ENCODE peak calls at places on chromosome 9, in six cellular contexts. L is vagina; M is AG04450; Q is BE2C; B is CD8-positive, alpha-beta T cell; G is GM12865. Z is an unnamed sample.
A peak's percentile ranks its signal among the peaks of the same experiment; 100 is the strongest.

GRCh38 chr9:115923903-115924668 is 229.5 kb upstream of the PAPPA start:
- DNase-seq in L (no peak), M (peak; percentile 97), Q (no peak), B (no peak), G (no peak), Z (no peak)

GRCh38 chr9:84937086-84937670 is 267.6 kb downstream of the NTRK2 start:
- DNase-seq in L (no peak), M (no peak), Q (no peak), B (no peak), G (no peak), Z (no peak)

GRCh38 chr9:127876764-127877562 is 512 bp downstream of the AK1 start:
- DNase-seq in L (no peak), M (no peak), Q (no peak), B (no peak), G (no peak), Z (no peak)

GRCh38 chr9:16728128-16728505 is 142.4 kb downstream of the BNC2 start:
- DNase-seq in L (no peak), M (no peak), Q (no peak), B (no peak), G (no peak), Z (no peak)

GRCh38 chr9:106590759-106591505 is 272.0 kb upstream of the ZNF462 start:
- DNase-seq in L (no peak), M (no peak), Q (no peak), B (no peak), G (no peak), Z (no peak)

GRCh38 chr9:78866228-78867132 is 569.6 kb downstream of the PSAT1 start:
- DNase-seq in L (no peak), M (peak; percentile 59), Q (no peak), B (no peak), G (no peak), Z (no peak)

GRCh38 chr9:128073260-128073886 is 5.3 kb downstream of the SLC25A25 start:
- DNase-seq in L (no peak), M (no peak), Q (no peak), B (no peak), G (no peak), Z (no peak)

GRCh38 chr9:114431003-114431402 is 43.2 kb upstream of the AKNA start:
- DNase-seq in L (no peak), M (no peak), Q (no peak), B (no peak), G (no peak), Z (no peak)

GRCh38 chr9:138042640-138043039 is 165.1 kb downstream of the CACNA1B start:
- DNase-seq in L (peak; percentile 28), M (no peak), Q (no peak), B (no peak), G (no peak), Z (no peak)

GRCh38 chr9:32472344-32472743 is 53.7 kb downstream of the RIGI start:
- DNase-seq in L (no peak), M (no peak), Q (no peak), B (no peak), G (no peak), Z (no peak)

GRCh38 chr9:78967557-78968212 is 604.1 kb upstream of the TLE4 start:
- DNase-seq in L (no peak), M (no peak), Q (no peak), B (no peak), G (no peak), Z (no peak)

GRCh38 chr9:129225815-129226214 is 47.8 kb upstream of the IER5L start:
- DNase-seq in L (no peak), M (no peak), Q (peak; percentile 69), B (peak; percentile 46), G (peak; percentile 57), Z (peak; percentile 75)

GRCh38 chr9:137269231-137269772 is 8.2 kb upstream of the TOR4A start:
- DNase-seq in L (no peak), M (no peak), Q (no peak), B (no peak), G (peak; percentile 70), Z (no peak)

DNA sequence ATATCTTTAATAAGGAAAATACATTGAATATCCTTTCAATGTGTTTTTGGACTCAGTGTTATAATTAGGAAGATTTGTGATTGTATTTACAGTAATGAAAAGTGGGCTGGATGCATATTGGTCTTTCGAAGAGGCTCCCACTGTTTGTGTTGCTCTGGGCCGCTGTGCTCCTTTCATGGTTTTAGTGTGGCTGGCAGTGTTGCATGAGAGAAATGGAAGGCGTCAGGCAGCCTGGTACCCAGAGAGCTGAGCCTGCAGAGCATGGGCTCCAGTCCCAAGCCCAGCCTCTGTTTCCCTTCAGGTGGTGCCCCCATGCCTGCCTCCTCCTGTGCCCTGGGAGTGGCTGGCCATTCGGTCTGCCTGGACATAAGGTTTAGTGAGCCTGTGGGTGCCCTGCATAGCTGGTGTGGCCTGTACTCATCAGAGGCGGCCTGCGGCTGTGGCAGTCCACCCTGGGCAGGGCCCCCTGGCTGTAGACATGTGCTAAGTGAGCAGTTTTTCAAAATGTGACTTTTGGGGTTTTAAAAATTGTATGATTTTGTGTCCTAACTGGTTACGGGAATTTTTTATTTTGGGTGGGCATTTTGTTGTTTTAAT is 27.4 kb upstream of the FAM120AOS start:
- DNase-seq in L (no peak), M (no peak), Q (no peak), B (no peak), G (no peak), Z (no peak)
- TF ChIP-seq CTCF in L (no peak), M (no peak), Q (peak; percentile 5), B (no peak), G (no peak), Z (no peak)

GRCh38 chr9:3058409-3058808 is 214.5 kb upstream of the PUM3 start:
- DNase-seq in L (no peak), M (no peak), Q (no peak), B (no peak), G (no peak), Z (no peak)
- TF ChIP-seq CTCF in L (no peak), M (no peak), Q (no peak), B (no peak), G (no peak), Z (no peak)

DNA sequence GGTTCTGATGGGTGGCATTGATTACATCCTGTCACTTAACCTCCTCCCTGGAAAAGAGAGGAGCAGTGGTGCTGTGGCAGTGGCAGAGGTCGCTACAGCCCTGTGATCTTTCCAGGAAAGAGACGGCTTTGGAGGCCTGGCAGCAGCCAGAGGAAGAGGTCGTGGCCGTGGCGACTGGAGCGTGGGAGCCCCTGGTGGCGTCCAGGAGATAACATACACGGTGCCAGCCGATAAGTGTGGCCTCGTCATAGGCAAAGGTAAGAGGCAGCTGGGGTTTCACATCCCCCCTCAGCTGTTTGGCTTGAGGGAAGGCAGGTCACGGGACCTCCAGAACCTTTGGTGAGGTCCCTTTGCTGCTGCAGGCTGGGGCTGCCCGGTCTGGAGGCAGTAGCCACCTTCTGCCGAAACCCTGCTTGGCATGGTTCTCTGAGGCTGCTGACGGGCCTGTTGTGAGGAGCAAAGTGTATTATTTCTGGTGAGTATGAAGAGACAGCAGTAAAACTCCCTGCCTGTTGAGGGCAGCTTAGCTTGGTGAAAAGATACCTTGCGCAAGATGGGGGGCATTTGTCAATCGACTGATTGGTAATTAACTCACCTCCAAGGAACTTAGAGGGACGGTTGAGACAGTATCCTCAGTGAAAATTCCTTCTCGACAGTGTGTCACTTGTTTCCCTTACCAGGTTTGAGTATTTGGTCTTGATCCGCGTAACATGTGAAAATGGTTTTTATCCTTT is 38.0 kb upstream of the PRDM12 start:
- DNase-seq in L (no peak), M (no peak), Q (peak; percentile 47), B (no peak), G (no peak), Z (no peak)
- TF ChIP-seq CTCF in L (no peak), M (peak; percentile 45), Q (peak; percentile 40), B (no peak), G (no peak), Z (no peak)

GRCh38 chr9:68683433-68683832 is 21.6 kb upstream of the PIP5K1B start:
- DNase-seq in L (no peak), M (no peak), Q (no peak), B (no peak), G (no peak), Z (no peak)

GRCh38 chr9:68672625-68673024 is 32.4 kb upstream of the PIP5K1B start:
- DNase-seq in L (no peak), M (no peak), Q (no peak), B (no peak), G (no peak), Z (no peak)

DNA sequence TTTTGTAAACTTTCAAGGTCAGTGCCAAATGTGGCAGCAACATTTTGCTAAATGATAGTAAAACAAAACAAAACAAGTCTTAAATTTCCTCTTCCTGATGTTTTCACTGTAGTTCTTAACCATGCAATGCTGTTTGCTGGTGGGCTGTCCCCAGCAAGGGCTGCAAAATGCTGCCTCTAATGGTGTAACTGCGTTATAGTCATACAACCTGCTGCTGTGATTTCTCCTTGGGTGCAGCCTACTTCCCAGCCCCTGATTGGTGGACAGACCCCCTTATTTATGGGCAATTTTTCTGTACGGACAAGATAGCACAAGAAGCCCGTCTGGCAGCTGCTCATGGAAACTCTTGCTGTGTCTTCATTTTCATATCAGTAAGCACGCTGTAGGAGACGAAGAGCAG is 26.6 kb upstream of the PIP5K1B start:
- DNase-seq in L (no peak), M (no peak), Q (peak; percentile 44), B (no peak), G (peak; percentile 60), Z (peak; percentile 40)
- TF ChIP-seq CTCF in L (no peak), M (peak; percentile 25), Q (peak; percentile 56), B (no peak), G (peak; percentile 55), Z (peak; percentile 16)